ENCODE peak calls at places on chromosomes 3 and 15, in four cellular contexts. One of them, this sample, is unnamed.

GRCh38 chr3:133756716-133757694 is 10.8 kb downstream of the TF start:
- DNase-seq in colonic mucosa: no peak
- DNase-seq in activated B cell treated with CpG ODN at 0.5 μM for 24 hours: no peak
- DNase-seq in ovary: no peak
- DNase-seq in this sample: no peak

GRCh38 chr3:191761906-191762305 is 300.9 kb downstream of the PYDC2 start:
- DNase-seq in colonic mucosa: no peak
- DNase-seq in activated B cell treated with CpG ODN at 0.5 μM for 24 hours: no peak
- DNase-seq in ovary: no peak
- DNase-seq in this sample: no peak

GRCh38 chr15:82315519-82316246 is 33.6 kb downstream of the GOLGA6L10 start:
- DNase-seq in colonic mucosa: no peak
- DNase-seq in activated B cell treated with CpG ODN at 0.5 μM for 24 hours: no peak
- DNase-seq in ovary: no peak
- DNase-seq in this sample: no peak

GRCh38 chr15:40080104-40080503 is 28.6 kb downstream of the BMF start:
- DNase-seq in colonic mucosa: no peak
- DNase-seq in activated B cell treated with CpG ODN at 0.5 μM for 24 hours: no peak
- DNase-seq in ovary: no peak
- DNase-seq in this sample: no peak

GRCh38 chr3:69791919-69792399 is 52.7 kb downstream of the MITF start:
- DNase-seq in colonic mucosa: no peak
- DNase-seq in activated B cell treated with CpG ODN at 0.5 μM for 24 hours: no peak
- DNase-seq in ovary: no peak
- DNase-seq in this sample: no peak

GRCh38 chr3:184241447-184242296 is 7.1 kb downstream of the ALG3 start:
- DNase-seq in colonic mucosa: peak
- DNase-seq in activated B cell treated with CpG ODN at 0.5 μM for 24 hours: no peak
- DNase-seq in ovary: peak
- DNase-seq in this sample: no peak

GRCh38 chr3:155218470-155218869 is 75.0 kb downstream of the STRIT1 start:
- DNase-seq in colonic mucosa: no peak
- DNase-seq in activated B cell treated with CpG ODN at 0.5 μM for 24 hours: no peak
- DNase-seq in ovary: no peak
- DNase-seq in this sample: no peak

GRCh38 chr3:107345968-107346367 is 31.3 kb upstream of the CCDC54 start:
- DNase-seq in colonic mucosa: no peak
- DNase-seq in activated B cell treated with CpG ODN at 0.5 μM for 24 hours: no peak
- DNase-seq in ovary: no peak
- DNase-seq in this sample: no peak

GRCh38 chr3:147195896-147196295 is 210.4 kb downstream of the ZIC4 start:
- DNase-seq in colonic mucosa: no peak
- DNase-seq in activated B cell treated with CpG ODN at 0.5 μM for 24 hours: no peak
- DNase-seq in ovary: no peak
- DNase-seq in this sample: no peak

GRCh38 chr3:184811034-184811433 is 932 bp upstream of the VPS8 start:
- DNase-seq in colonic mucosa: no peak
- DNase-seq in activated B cell treated with CpG ODN at 0.5 μM for 24 hours: no peak
- DNase-seq in ovary: no peak
- DNase-seq in this sample: no peak

GRCh38 chr15:60966316-60966715 is 262.8 kb downstream of the RORA start:
- DNase-seq in colonic mucosa: no peak
- DNase-seq in activated B cell treated with CpG ODN at 0.5 μM for 24 hours: no peak
- DNase-seq in ovary: no peak
- DNase-seq in this sample: no peak

GRCh38 chr3:23583980-23584736 is 221.6 kb upstream of the UBE2E1 start:
- DNase-seq in colonic mucosa: no peak
- DNase-seq in activated B cell treated with CpG ODN at 0.5 μM for 24 hours: no peak
- DNase-seq in ovary: no peak
- DNase-seq in this sample: no peak

GRCh38 chr3:23764407-23764806 is 41.3 kb upstream of the UBE2E1 start:
- DNase-seq in colonic mucosa: no peak
- DNase-seq in activated B cell treated with CpG ODN at 0.5 μM for 24 hours: no peak
- DNase-seq in ovary: no peak
- DNase-seq in this sample: no peak

GRCh38 chr3:9820944-9821343 is 10.9 kb downstream of the TTLL3 start:
- DNase-seq in colonic mucosa: no peak
- DNase-seq in activated B cell treated with CpG ODN at 0.5 μM for 24 hours: no peak
- DNase-seq in ovary: no peak
- DNase-seq in this sample: no peak

GRCh38 chr15:58627046-58627445 is 122.5 kb downstream of the ADAM10 start:
- DNase-seq in colonic mucosa: no peak
- DNase-seq in activated B cell treated with CpG ODN at 0.5 μM for 24 hours: no peak
- DNase-seq in ovary: no peak
- DNase-seq in this sample: no peak

GRCh38 chr3:71083726-71084131 is 499.8 kb downstream of the FOXP1 start:
- DNase-seq in colonic mucosa: no peak
- DNase-seq in activated B cell treated with CpG ODN at 0.5 μM for 24 hours: no peak
- DNase-seq in ovary: no peak
- DNase-seq in this sample: no peak

GRCh38 chr3:122691195-122691594 is 10.6 kb downstream of the PARP14 start:
- DNase-seq in colonic mucosa: no peak
- DNase-seq in activated B cell treated with CpG ODN at 0.5 μM for 24 hours: no peak
- DNase-seq in ovary: no peak
- DNase-seq in this sample: no peak

GRCh38 chr3:27659279-27660021 is 62.7 kb downstream of the EOMES start:
- DNase-seq in colonic mucosa: peak
- DNase-seq in activated B cell treated with CpG ODN at 0.5 μM for 24 hours: no peak
- DNase-seq in ovary: peak
- DNase-seq in this sample: no peak

GRCh38 chr15:64288999-64289398 is 67.0 kb downstream of the CSNK1G1 start:
- DNase-seq in colonic mucosa: no peak
- DNase-seq in activated B cell treated with CpG ODN at 0.5 μM for 24 hours: no peak
- DNase-seq in ovary: no peak
- DNase-seq in this sample: no peak

GRCh38 chr15:44719293-44719999 is 8.1 kb downstream of the B2M start:
- DNase-seq in colonic mucosa: peak
- DNase-seq in activated B cell treated with CpG ODN at 0.5 μM for 24 hours: no peak
- DNase-seq in ovary: no peak
- DNase-seq in this sample: no peak

GRCh38 chr3:67109651-67110204 is 111.6 kb downstream of the KBTBD8 start:
- DNase-seq in colonic mucosa: no peak
- DNase-seq in activated B cell treated with CpG ODN at 0.5 μM for 24 hours: no peak
- DNase-seq in ovary: no peak
- DNase-seq in this sample: no peak

GRCh38 chr3:49415931-49416601 is 3.8 kb downstream of the TCTA start:
- DNase-seq in colonic mucosa: no peak
- DNase-seq in activated B cell treated with CpG ODN at 0.5 μM for 24 hours: peak
- DNase-seq in ovary: no peak
- DNase-seq in this sample: no peak

GRCh38 chr3:4983739-4984510 is 4.7 kb downstream of the BHLHE40 start:
- DNase-seq in colonic mucosa: peak
- DNase-seq in activated B cell treated with CpG ODN at 0.5 μM for 24 hours: peak
- DNase-seq in ovary: no peak
- DNase-seq in this sample: no peak

GRCh38 chr15:63407612-63408011 is 26.0 kb upstream of the CA12 start:
- DNase-seq in colonic mucosa: peak
- DNase-seq in activated B cell treated with CpG ODN at 0.5 μM for 24 hours: no peak
- DNase-seq in ovary: no peak
- DNase-seq in this sample: no peak

GRCh38 chr3:90062018-90062417 is 954.6 kb downstream of the EPHA3 start:
- DNase-seq in colonic mucosa: no peak
- DNase-seq in activated B cell treated with CpG ODN at 0.5 μM for 24 hours: no peak
- DNase-seq in ovary: no peak
- DNase-seq in this sample: no peak

GRCh38 chr3:95926904-95927501 is 887.4 kb upstream of the EPHA6 start:
- DNase-seq in colonic mucosa: no peak
- DNase-seq in activated B cell treated with CpG ODN at 0.5 μM for 24 hours: no peak
- DNase-seq in ovary: no peak
- DNase-seq in this sample: no peak

GRCh38 chr15:42373274-42373673 is 14.0 kb downstream of the CAPN3 start:
- DNase-seq in colonic mucosa: no peak
- DNase-seq in activated B cell treated with CpG ODN at 0.5 μM for 24 hours: no peak
- DNase-seq in ovary: peak
- DNase-seq in this sample: no peak

GRCh38 chr15:42373936-42374335 is 14.6 kb downstream of the CAPN3 start:
- DNase-seq in colonic mucosa: no peak
- DNase-seq in activated B cell treated with CpG ODN at 0.5 μM for 24 hours: no peak
- DNase-seq in ovary: no peak
- DNase-seq in this sample: no peak

GRCh38 chr15:42368096-42368495 is 8.8 kb downstream of the CAPN3 start:
- DNase-seq in colonic mucosa: no peak
- DNase-seq in activated B cell treated with CpG ODN at 0.5 μM for 24 hours: no peak
- DNase-seq in ovary: no peak
- DNase-seq in this sample: no peak

GRCh38 chr15:42374810-42375209 is 15.5 kb downstream of the CAPN3 start:
- DNase-seq in colonic mucosa: no peak
- DNase-seq in activated B cell treated with CpG ODN at 0.5 μM for 24 hours: no peak
- DNase-seq in ovary: no peak
- DNase-seq in this sample: no peak

DNA sequence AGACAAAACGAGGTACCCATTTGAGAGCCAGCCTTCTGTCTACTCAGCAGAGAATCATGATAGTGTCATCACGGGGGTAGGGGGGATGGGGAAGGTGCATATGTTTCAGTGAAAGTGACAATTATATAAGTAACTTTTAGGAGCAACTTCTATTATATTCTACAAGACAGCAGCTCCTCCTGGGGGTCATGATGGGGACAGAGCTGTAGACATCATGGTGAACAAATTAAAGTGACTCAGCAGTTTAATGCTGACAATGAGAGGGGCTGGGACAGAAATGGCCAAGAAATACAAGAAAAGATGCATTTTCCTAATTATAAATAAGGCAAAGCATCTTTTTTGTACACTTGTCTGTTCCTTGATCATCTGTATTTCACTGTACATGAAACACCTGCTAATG is 11.8 kb downstream of the CAPN3 start:
- DNase-seq in colonic mucosa: no peak
- DNase-seq in activated B cell treated with CpG ODN at 0.5 μM for 24 hours: no peak
- DNase-seq in ovary: no peak
- DNase-seq in this sample: no peak
- TF ChIP-seq CTCF in colonic mucosa: no peak
- TF ChIP-seq CTCF in activated B cell treated with CpG ODN at 0.5 μM for 24 hours: no peak
- TF ChIP-seq CTCF in ovary: no peak
- TF ChIP-seq CTCF in this sample: no peak

DNA sequence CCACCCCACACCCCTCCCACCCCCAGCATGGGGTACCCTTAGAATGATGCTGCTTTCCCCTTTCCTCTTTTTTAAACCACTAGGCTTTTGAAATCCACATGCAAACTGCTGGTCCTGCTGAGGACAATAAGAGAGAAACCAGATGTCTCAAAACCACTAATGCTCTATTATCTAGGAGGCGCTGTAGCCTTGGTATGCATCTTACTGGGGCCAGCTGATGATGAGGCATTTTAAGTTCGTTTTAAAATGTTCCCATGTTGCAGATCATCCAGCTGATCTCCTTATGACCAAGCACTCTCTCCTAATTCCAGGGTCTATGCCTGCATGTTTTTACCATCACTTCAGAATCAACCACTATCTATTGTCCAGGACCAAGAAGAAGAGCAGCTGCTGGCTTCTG is 1.3 kb downstream of the NME9 start:
- DNase-seq in colonic mucosa: no peak
- DNase-seq in activated B cell treated with CpG ODN at 0.5 μM for 24 hours: no peak
- DNase-seq in ovary: no peak
- DNase-seq in this sample: no peak
- TF ChIP-seq CTCF in colonic mucosa: no peak
- TF ChIP-seq CTCF in activated B cell treated with CpG ODN at 0.5 μM for 24 hours: no peak
- TF ChIP-seq CTCF in ovary: no peak
- TF ChIP-seq CTCF in this sample: no peak

DNA sequence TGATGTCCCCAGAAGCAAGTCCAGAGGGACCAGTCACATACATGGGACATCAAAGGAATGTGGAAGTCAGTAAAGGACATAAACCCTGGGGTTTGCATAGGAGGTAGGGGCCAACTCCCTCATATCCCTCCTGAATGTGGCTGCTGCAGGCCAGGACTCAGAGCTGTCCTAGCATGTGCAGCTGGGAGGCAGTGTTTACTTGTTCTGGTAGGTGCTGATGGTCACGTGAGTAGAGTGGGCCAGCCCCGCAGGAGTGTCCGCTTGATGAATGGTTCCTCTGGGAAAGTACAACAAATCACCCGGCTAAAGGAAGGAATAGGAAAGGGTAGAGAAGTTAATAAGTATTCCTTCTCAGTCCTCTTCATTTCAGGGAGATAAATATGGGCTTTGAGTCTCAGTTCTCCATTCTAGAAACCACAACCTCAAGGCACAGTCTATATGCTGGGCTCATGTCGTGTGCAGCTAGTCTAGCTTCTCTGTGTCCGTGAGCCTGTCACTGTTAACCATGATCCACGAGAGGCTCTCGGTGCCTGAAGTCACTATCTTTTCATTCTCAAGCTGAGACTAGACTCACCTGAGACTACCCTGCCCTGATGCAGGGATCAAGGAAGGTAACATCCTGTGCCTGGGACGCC is 17.9 kb downstream of the RIOX2 start:
- DNase-seq in colonic mucosa: no peak
- DNase-seq in activated B cell treated with CpG ODN at 0.5 μM for 24 hours: no peak
- DNase-seq in ovary: no peak
- DNase-seq in this sample: no peak
- TF ChIP-seq CTCF in colonic mucosa: no peak
- TF ChIP-seq CTCF in activated B cell treated with CpG ODN at 0.5 μM for 24 hours: no peak
- TF ChIP-seq CTCF in ovary: no peak
- TF ChIP-seq CTCF in this sample: no peak

GRCh38 chr3:126083913-126084514 is at the start of gene SLC41A3:
- DNase-seq in colonic mucosa: peak
- DNase-seq in activated B cell treated with CpG ODN at 0.5 μM for 24 hours: peak
- DNase-seq in ovary: peak
- DNase-seq in this sample: peak
- TF ChIP-seq CTCF in colonic mucosa: peak
- TF ChIP-seq CTCF in activated B cell treated with CpG ODN at 0.5 μM for 24 hours: no peak
- TF ChIP-seq CTCF in ovary: no peak
- TF ChIP-seq CTCF in this sample: no peak

GRCh38 chr3:148992027-148992634 is 791 bp downstream of the GYG1 start:
- DNase-seq in colonic mucosa: peak
- DNase-seq in activated B cell treated with CpG ODN at 0.5 μM for 24 hours: peak
- DNase-seq in ovary: peak
- DNase-seq in this sample: peak
- TF ChIP-seq CTCF in colonic mucosa: no peak
- TF ChIP-seq CTCF in activated B cell treated with CpG ODN at 0.5 μM for 24 hours: no peak
- TF ChIP-seq CTCF in ovary: no peak
- TF ChIP-seq CTCF in this sample: no peak

DNA sequence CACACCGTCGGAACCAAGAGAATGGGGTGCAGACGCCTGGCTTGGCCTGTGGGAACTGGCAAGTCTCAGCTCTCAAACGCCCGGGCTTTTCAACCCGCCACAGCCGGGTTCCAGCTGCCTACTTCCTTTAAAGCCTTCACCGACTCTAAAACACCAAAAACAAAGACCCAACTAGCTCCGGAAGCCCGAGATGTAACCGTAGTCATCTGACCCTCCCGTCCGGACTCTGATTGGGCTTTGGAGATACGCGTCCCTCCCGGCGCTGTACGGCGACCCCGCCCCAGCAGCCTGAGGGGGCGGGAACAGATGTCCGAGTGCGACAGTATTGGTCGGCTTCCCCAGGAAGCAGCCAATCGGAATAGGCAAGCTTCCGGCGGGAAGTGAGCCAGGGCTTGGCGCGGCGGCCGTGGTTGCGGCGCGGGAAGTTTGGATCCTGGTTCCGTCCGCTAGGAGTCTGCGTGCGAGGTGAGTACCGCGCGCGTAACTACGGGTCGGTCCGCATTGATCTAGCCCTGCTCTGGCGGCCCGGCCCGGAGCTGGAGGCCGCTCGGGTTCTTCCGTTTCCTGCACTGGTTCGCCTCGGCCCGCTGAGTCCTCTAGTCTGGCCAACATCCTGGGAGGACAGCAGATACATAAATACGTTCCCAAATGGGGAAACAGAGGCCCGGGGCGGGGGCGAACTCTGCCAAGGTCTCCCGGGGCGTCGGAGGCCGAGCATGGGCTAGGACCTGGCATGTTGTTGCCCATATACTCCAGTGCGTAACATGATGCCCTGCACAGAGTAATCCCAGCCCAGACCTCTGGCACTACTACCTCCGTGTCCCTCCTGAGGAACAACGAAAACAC is at the start of gene BLM:
- DNase-seq in colonic mucosa: peak
- DNase-seq in activated B cell treated with CpG ODN at 0.5 μM for 24 hours: peak
- DNase-seq in ovary: peak
- DNase-seq in this sample: peak
- TF ChIP-seq CTCF in colonic mucosa: peak
- TF ChIP-seq CTCF in activated B cell treated with CpG ODN at 0.5 μM for 24 hours: no peak
- TF ChIP-seq CTCF in ovary: peak
- TF ChIP-seq CTCF in this sample: no peak